ENCODE peak calls at places on chromosomes 6 and 20, in eight cellular contexts. Z is CD4-positive, alpha-beta memory T cell; A is fibroblast of pulmonary artery; I is AG09309; V is tibial artery; L is SK-N-SH; M is brain microvascular endothelial cell; C is choroid plexus epithelial cell. T is an unnamed sample.

GRCh38 chr6:140025171-140025570 is 650.7 kb upstream of the CITED2 start:
- DNase-seq in Z (no peak), A (no peak), I (no peak), V (no peak), L (no peak), M (no peak), C (no peak), T (no peak)

GRCh38 chr6:158474961-158475343 is 84.9 kb upstream of the TMEM181 start:
- DNase-seq in Z (no peak), A (peak; percentile 31), I (no peak), V (no peak), L (no peak), M (peak; percentile 18), C (peak; percentile 52), T (peak; percentile 29)

GRCh38 chr20:24421071-24421470 is 48.4 kb upstream of the SYNDIG1 start:
- DNase-seq in Z (no peak), A (no peak), I (no peak), V (no peak), L (no peak), M (no peak), C (no peak), T (no peak)

GRCh38 chr20:35320396-35321126 is 28.3 kb upstream of the FAM83C start:
- DNase-seq in Z (no peak), A (peak; percentile 47), I (no peak), V (no peak), L (no peak), M (peak; percentile 95), C (peak; percentile 67), T (peak; percentile 85)

GRCh38 chr6:169853196-169854082 is 102.0 kb downstream of the ERMARD start:
- DNase-seq in Z (no peak), A (no peak), I (no peak), V (no peak), L (no peak), M (no peak), C (no peak), T (no peak)

GRCh38 chr20:34627458-34627857 is 49.4 kb downstream of the PIGU start:
- DNase-seq in Z (no peak), A (no peak), I (no peak), V (no peak), L (no peak), M (no peak), C (no peak), T (no peak)

GRCh38 chr6:106290954-106291353 is 34.6 kb downstream of the ATG5 start:
- DNase-seq in Z (no peak), A (no peak), I (no peak), V (no peak), L (no peak), M (no peak), C (no peak), T (no peak)

GRCh38 chr6:46736913-46737312 is 1.7 kb upstream of the PLA2G7 start:
- DNase-seq in Z (no peak), A (no peak), I (no peak), V (no peak), L (no peak), M (no peak), C (no peak), T (no peak)

GRCh38 chr20:3067139-3068009 is 4.0 kb upstream of the OXT start:
- DNase-seq in Z (no peak), A (no peak), I (no peak), V (no peak), L (peak; percentile 2), M (no peak), C (no peak), T (no peak)

GRCh38 chr6:52640170-52640569 is 30.7 kb upstream of the TMEM14A start:
- DNase-seq in Z (no peak), A (peak; percentile 79), I (no peak), V (no peak), L (no peak), M (peak; percentile 40), C (peak; percentile 56), T (peak; percentile 62)

GRCh38 chr20:63163171-63163570 is 52.8 kb downstream of the YTHDF1 start:
- DNase-seq in Z (no peak), A (no peak), I (no peak), V (no peak), L (no peak), M (no peak), C (no peak), T (no peak)

GRCh38 chr20:59723607-59724456 is 119.5 kb downstream of the PHACTR3 start:
- DNase-seq in Z (no peak), A (no peak), I (no peak), V (peak; percentile 34), L (no peak), M (no peak), C (no peak), T (no peak)

GRCh38 chr20:16703570-16703969 is 26.3 kb upstream of the SNRPB2 start:
- DNase-seq in Z (no peak), A (no peak), I (no peak), V (no peak), L (no peak), M (no peak), C (no peak), T (no peak)

GRCh38 chr6:34679552-34680255 is 16.9 kb downstream of the ILRUN start:
- DNase-seq in Z (no peak), A (peak; percentile 49), I (no peak), V (no peak), L (no peak), M (no peak), C (no peak), T (no peak)

GRCh38 chr20:34559311-34560140 is 1.0 kb downstream of the MAP1LC3A start:
- DNase-seq in Z (no peak), A (no peak), I (no peak), V (peak; percentile 75), L (peak; percentile 61), M (no peak), C (peak; percentile 52), T (no peak)

GRCh38 chr6:159969921-159970320 is 1.0 kb downstream of the IGF2R start:
- DNase-seq in Z (no peak), A (peak; percentile 82), I (no peak), V (no peak), L (peak; percentile 79), M (peak; percentile 79), C (peak; percentile 83), T (peak; percentile 78)

GRCh38 chr20:23857954-23858565 is 21.5 kb downstream of the CST5 start:
- DNase-seq in Z (no peak), A (no peak), I (no peak), V (no peak), L (no peak), M (no peak), C (no peak), T (no peak)

GRCh38 chr6:18148304-18149025 is 6.4 kb downstream of the TPMT start:
- DNase-seq in Z (no peak), A (peak; percentile 76), I (peak; percentile 92), V (no peak), L (no peak), M (peak; percentile 81), C (peak; percentile 83), T (peak; percentile 83)

GRCh38 chr6:121319112-121319553 is 15.1 kb downstream of the TBC1D32 start:
- DNase-seq in Z (no peak), A (peak; percentile 56), I (no peak), V (no peak), L (no peak), M (no peak), C (peak; percentile 43), T (peak; percentile 49)

DNA sequence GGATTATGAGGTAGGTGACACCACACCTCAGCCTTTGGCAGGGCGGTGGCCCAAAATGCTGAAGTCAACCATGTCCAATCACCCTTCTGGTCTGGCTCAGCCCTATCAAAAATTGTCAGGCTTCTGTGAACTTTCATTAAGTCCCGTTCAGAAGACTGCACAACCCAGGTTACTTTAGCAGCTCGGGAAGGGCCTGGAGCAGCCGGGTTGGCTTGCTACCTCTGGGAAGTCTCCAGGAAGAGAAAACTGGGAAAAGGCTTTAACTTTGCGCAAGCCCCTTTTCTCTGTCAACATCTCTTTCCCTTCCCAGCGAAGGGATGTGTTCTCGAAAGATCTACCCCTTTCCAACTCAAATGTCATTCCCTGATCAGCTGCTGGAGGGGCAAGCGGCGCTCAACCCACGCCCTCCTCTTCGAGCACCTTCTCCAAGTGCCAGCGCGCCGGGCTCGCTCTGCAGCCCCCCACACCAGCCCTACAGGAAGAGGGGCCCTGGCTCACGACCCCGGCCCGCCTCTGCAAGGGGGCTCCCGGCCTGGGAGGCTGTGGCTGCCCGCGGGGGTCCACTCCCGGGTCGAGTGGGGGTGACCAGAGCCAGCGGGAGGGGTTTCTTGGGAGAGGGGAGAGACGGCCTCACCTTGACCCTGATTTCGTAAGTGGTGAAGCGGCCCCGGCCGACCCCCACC is 573 bp downstream of the SNX3 start:
- DNase-seq in Z (peak; percentile 27), A (peak; percentile 60), I (peak; percentile 5), V (no peak), L (no peak), M (peak; percentile 16), C (peak; percentile 50), T (peak; percentile 43)
- H3K4me3 ChIP-seq in Z (peak overlapping the region; percentile 86), A (peak overlapping the region; percentile 95), I (peak overlapping the region; percentile 100), V (peak overlapping the region; percentile 95), L (peak overlapping the region; percentile 99), M (peak overlapping the region; percentile 95), C (peak overlapping the region; percentile 94), T (peak overlapping the region; percentile 95)

GRCh38 chr6:31776961-31777666 is at the start of gene VWA7:
- DNase-seq in Z (peak; percentile 58), A (peak; percentile 84), I (no peak), V (peak; percentile 73), L (peak; percentile 71), M (peak; percentile 54), C (peak; percentile 73), T (peak; percentile 65)
- H3K4me3 ChIP-seq in Z (no peak within 1 kb of the TSS), A (no peak within 1 kb of the TSS), I (no peak within 1 kb of the TSS), V (no peak within 1 kb of the TSS), L (no peak within 1 kb of the TSS), M (no peak within 1 kb of the TSS), C (no peak within 1 kb of the TSS), T (no peak within 1 kb of the TSS)

DNA sequence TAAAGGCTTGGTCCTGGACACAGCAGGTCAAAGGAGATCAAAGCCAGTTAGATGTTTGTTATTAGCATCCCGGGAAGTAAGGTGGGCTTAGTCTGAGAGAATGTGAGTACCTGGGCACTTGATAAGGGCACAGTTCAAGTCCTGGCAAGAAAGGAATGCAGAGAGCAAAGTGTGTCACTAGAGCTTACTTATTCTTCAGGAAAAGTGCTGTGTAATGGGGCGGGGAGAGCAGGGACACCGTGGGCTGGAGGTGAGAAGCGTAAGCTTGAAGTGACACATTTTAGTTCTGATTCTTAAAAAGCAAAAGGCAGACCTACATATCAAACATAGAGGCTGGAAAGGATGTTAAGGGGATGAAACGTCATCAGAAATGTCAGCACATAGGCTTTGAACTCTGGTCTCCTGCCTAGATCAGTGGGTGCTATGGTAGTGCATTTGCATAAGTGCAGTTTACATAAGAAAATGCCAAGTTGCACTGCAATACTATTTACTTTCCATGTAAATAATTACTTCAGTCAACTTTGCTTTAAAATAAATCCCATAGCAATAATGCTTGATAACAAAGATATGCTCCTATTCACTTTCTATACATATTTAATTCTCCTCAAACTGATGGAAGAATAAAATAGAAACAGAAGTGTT is 2.6 kb downstream of the SAMD5 start:
- DNase-seq in Z (no peak), A (no peak), I (no peak), V (no peak), L (no peak), M (no peak), C (no peak), T (no peak)
- H3K4me3 ChIP-seq in Z (no peak overlapping the region), A (no peak overlapping the region), I (no peak overlapping the region), V (no peak overlapping the region), L (no peak overlapping the region), M (no peak overlapping the region), C (no peak overlapping the region), T (no peak overlapping the region)

DNA sequence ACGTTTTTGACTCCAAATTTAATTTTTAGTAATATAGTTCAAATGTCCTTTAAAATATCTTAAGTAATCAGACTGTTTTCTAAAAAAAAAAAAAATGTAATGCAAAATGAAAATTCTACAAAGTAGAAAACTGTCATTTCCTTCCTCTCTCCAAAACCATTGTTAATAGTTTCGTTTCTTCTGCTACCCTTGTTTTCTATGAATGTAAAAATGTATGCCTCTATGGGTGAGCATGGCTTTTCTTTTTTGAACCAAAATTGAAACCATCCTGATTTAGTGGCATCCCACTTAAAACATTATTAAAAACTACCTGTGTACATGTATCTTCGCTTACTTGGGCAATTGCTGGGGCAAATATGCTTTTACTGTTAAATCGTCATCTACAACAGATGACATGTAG is 65.0 kb downstream of the UTRN start:
- DNase-seq in Z (peak; percentile 47), A (no peak), I (no peak), V (no peak), L (no peak), M (no peak), C (no peak), T (no peak)
- H3K4me3 ChIP-seq in Z (peak overlapping the region; percentile 6), A (peak overlapping the region; percentile 36), I (no peak overlapping the region), V (no peak overlapping the region), L (no peak overlapping the region), M (no peak overlapping the region), C (no peak overlapping the region), T (no peak overlapping the region)